ENCODE peak calls at places on chromosomes 11 and 22, in five cellular contexts. D is K562, Z is GM12891, B is H1, C is GM12878. K is an unnamed sample.

GRCh38 chr11:78941226-78941851 is 366.7 kb upstream of the NARS2 start:
- DNase-seq in D (no peak), Z (no peak), B (no peak), C (no peak), K (no peak)

GRCh38 chr11:117931971-117932370 is 2.8 kb upstream of the TMPRSS13 start:
- DNase-seq in D (no peak), Z (peak), B (no peak), C (peak), K (no peak)

GRCh38 chr11:36249271-36249670 is 40.0 kb downstream of the COMMD9 start:
- DNase-seq in D (no peak), Z (no peak), B (no peak), C (no peak), K (no peak)

GRCh38 chr11:6667733-6668374 is 12.2 kb upstream of the DCHS1 start:
- DNase-seq in D (peak), Z (no peak), B (no peak), C (peak), K (no peak)

GRCh38 chr11:2105536-2105935 is 33.7 kb downstream of the IGF2 start:
- DNase-seq in D (no peak), Z (no peak), B (no peak), C (no peak), K (no peak)

GRCh38 chr11:125372911-125373310 is 123.2 kb downstream of the FEZ1 start:
- DNase-seq in D (no peak), Z (no peak), B (no peak), C (no peak), K (no peak)

GRCh38 chr22:28075260-28075981 is 156.4 kb upstream of the PITPNB start:
- DNase-seq in D (no peak), Z (no peak), B (no peak), C (no peak), K (no peak)

GRCh38 chr11:35873721-35874120 is 70.1 kb upstream of the LDLRAD3 start:
- DNase-seq in D (no peak), Z (no peak), B (peak), C (no peak), K (no peak)

GRCh38 chr11:24593332-24593731 is 96.5 kb downstream of the LUZP2 start:
- DNase-seq in D (no peak), Z (no peak), B (no peak), C (no peak), K (no peak)

GRCh38 chr22:17754233-17754925 is 19.9 kb downstream of the BID start:
- DNase-seq in D (no peak), Z (no peak), B (no peak), C (no peak), K (no peak)

GRCh38 chr11:3341298-3341697 is 37.6 kb downstream of the ZNF195 start:
- DNase-seq in D (peak), Z (peak), B (peak), C (no peak), K (no peak)

GRCh38 chr11:110032957-110033570 is 60.1 kb upstream of the ZC3H12C start:
- DNase-seq in D (no peak), Z (no peak), B (no peak), C (no peak), K (no peak)

GRCh38 chr22:46033256-46034200 is 56.6 kb upstream of the WNT7B start:
- DNase-seq in D (no peak), Z (no peak), B (no peak), C (no peak), K (no peak)

GRCh38 chr22:36928826-36929535 is 15.6 kb downstream of the CSF2RB start:
- DNase-seq in D (no peak), Z (no peak), B (peak), C (no peak), K (no peak)

GRCh38 chr11:74280494-74280893 is 30.9 kb downstream of the P4HA3 start:
- DNase-seq in D (no peak), Z (no peak), B (no peak), C (no peak), K (no peak)

GRCh38 chr11:35364101-35364780 is 55.1 kb downstream of the SLC1A2 start:
- DNase-seq in D (no peak), Z (no peak), B (no peak), C (no peak), K (no peak)

GRCh38 chr22:24995649-24996180 is 43.2 kb downstream of the KIAA1671 start:
- DNase-seq in D (no peak), Z (no peak), B (no peak), C (no peak), K (no peak)

GRCh38 chr11:57562596-57562995 is 4.9 kb downstream of the UBE2L6 start:
- DNase-seq in D (no peak), Z (no peak), B (no peak), C (no peak), K (no peak)
- TF ChIP-seq TAF1 in D (no peak), Z (no peak), B (no peak), C (no peak), K (no peak)

DNA sequence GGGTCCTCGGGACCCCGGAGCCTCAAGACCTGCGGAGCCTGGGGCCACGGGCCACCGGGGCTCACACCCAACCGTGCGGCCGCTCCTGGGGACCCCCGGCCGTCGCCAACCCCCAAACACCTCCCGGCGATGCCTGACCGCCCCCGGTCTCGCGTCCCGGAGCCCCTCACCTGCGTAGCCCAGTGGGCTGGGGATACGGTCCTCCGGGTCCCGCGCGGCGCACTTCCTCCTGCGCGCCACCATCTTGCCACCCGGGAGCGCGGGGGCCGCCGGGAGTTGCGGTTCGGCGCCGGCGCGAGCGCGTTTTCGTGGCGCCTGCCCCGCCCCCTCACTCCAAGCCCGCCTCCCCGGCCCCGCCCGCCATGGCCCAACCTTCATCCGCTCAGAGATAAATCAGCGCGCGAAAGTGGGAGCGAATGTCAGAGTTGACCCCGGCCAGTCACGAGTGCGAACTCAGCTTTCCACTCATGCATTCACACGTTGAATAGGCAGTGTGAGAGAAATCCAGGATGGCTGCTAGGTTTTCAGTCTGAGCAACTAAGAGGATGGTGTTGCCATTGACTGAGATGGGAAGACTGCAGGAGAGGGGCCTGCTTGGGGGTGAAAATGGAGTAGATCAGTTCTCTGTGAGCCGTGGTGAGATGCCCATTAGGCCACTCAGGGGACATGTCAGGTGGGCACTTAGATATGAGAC is at the start of gene RRP7A:
- DNase-seq in D (peak), Z (peak), B (peak), C (no peak), K (peak)
- TF ChIP-seq POLR2A in D (peak), Z (peak), B (peak), C (peak), K (peak)

GRCh38 chr11:94680426-94680825 is 87.7 kb upstream of the AMOTL1 start:
- DNase-seq in D (no peak), Z (no peak), B (no peak), C (no peak), K (no peak)

GRCh38 chr11:94678901-94679300 is 89.3 kb upstream of the AMOTL1 start:
- DNase-seq in D (no peak), Z (no peak), B (no peak), C (no peak), K (no peak)

GRCh38 chr11:94676769-94677168 is 91.4 kb upstream of the AMOTL1 start:
- DNase-seq in D (no peak), Z (no peak), B (no peak), C (no peak), K (no peak)

GRCh38 chr11:94675788-94676187 is 92.4 kb upstream of the AMOTL1 start:
- DNase-seq in D (no peak), Z (no peak), B (no peak), C (no peak), K (no peak)

DNA sequence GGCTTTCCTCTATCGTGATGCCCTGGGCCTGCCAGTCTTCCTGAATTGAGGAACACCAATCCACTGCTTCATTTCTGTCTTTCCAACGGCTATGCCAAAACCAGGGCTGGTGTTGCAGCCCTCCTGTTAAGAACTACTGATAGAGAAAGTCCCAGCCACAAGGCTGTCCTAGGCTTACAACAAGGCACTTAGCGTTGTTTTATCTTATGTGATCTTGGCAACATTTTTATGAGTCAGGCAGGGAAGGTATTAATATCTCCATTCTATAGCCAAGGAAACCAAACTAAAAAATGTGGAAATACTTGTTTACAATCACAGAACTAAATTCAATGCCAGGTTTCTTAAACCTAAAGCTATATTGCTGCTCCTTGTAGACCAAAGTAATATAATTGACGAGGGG is 89.9 kb upstream of the AMOTL1 start:
- DNase-seq in D (no peak), Z (no peak), B (peak), C (no peak), K (no peak)
- TF ChIP-seq TAF1 in D (no peak), Z (no peak), B (no peak), C (no peak), K (no peak)

DNA sequence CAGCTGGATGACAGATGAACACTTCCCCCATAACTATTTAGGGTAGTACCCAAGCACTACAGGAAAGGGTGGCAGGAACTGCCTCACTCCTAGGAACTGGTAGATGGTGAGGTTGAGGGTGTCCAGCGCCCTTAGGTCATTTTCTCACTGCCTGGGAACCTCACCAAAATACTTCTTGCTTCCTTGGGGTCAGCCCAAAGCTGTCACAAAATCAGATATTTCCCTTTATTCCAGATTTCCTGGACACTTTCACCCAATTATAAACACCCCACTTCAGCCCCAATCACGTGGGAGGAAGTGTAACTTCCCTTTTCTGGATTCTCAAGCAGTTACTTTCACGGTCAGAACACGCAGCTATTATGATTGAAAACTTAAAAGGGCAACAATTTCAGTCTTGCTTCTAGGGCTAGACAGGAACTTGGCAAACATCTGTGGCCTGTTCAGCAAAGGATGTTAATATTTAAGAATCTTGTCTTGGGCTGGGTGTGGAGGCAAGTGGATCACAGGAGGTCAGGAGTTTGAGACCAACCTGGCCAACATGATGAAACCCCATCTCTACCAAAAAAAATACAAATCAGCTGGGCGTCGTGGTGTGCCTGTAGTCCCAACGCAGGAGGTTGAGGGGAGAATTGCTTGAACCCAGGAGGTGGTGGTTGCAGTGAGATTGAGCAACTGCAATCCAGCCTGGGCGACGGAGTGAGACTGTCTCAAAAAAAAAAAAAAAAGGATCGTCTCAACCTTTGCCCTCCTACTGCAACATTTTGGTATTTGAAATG is 4.0 kb downstream of the FTH1 start:
- DNase-seq in D (no peak), Z (no peak), B (no peak), C (peak), K (no peak)
- TF ChIP-seq POLR2A in D (peak), Z (peak), B (peak), C (peak), K (peak)

GRCh38 chr22:49015459-49015858 is 812.2 kb downstream of the BRD1 start:
- DNase-seq in D (no peak), Z (no peak), B (peak), C (no peak), K (no peak)
- TF ChIP-seq TAF1 in D (no peak), Z (no peak), B (no peak), C (no peak), K (no peak)

GRCh38 chr11:67606477-67607295 is at the start of gene NDUFV1:
- DNase-seq in D (peak), Z (peak), B (peak), C (peak), K (peak)
- TF ChIP-seq POLR2A in D (peak), Z (peak), B (peak), C (peak), K (peak)

DNA sequence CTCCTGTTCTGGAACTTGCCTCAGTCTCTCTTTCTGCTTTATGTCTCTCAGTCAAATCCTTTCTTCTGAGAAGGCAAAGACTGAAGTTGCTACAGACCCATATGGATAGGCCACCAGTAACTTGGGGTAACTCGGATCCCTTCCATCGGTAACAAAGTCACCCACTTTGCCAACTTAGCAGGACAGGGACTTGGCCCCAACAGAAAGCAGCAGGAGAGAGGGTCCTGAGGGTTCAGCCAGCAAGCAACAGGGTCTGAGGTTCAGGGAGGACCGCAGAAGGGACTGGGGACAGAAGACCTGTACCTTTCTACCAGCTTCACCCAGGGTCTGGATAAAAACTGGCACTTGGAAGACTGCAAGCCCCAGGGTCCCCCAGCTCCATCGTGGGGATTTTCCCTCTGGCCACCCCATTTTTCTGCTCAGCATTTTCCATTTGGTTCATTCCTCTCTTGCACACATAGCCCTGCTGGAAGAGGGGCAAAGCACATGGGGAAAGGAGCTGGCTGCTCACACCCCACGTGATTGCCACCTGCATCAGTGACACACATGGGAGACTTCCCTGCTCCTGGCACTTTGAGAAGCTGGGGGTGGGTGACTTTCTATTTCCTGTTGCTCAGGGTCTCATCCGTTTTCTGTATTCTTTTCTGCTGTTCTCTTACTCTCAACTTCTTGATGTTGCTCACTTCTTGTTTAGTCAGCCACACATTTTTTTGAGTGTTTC is 34.6 kb upstream of the GNAZ start:
- DNase-seq in D (peak), Z (no peak), B (no peak), C (peak), K (no peak)
- TF ChIP-seq TAF1 in D (no peak), Z (no peak), B (no peak), C (no peak), K (no peak)